ENCODE peak calls at places on chromosome X, in seven cellular contexts. D, U, L, K, A, Z and E are unnamed samples. For H3K9me3, the result is how much of the 10 kb centered on the place peaks cover.

GRCh38 chrX:69493193-69493592 is 10.9 kb upstream of the NALF2 start:
- DNase-seq in D (no peak), U (no peak), L (peak), K (no peak), A (no peak), Z (peak), E (peak)

GRCh38 chrX:13029831-13030771 is 14.3 kb downstream of the FAM9C start:
- DNase-seq in D (no peak), U (no peak), L (no peak), K (no peak), A (no peak), Z (no peak), E (no peak)

GRCh38 chrX:72094894-72095293 is 36.8 kb downstream of the RTL5 start:
- DNase-seq in D (no peak), U (peak), L (peak), K (no peak), A (no peak), Z (peak), E (peak)

GRCh38 chrX:103480526-103480925 is 38.8 kb downstream of the RAB40A start:
- DNase-seq in D (no peak), U (no peak), L (no peak), K (no peak), A (no peak), Z (no peak), E (no peak)

GRCh38 chrX:130974323-130974722 is 71.3 kb upstream of the ENOX2 start:
- DNase-seq in D (no peak), U (no peak), L (no peak), K (no peak), A (no peak), Z (peak), E (no peak)

GRCh38 chrX:28884823-28885222 is 297.6 kb downstream of the IL1RAPL1 start:
- DNase-seq in D (no peak), U (no peak), L (no peak), K (no peak), A (no peak), Z (no peak), E (no peak)

GRCh38 chrX:431492-432132 is 44.9 kb upstream of the PPP2R3B start:
- DNase-seq in D (no peak), U (no peak), L (no peak), K (no peak), A (no peak), Z (no peak), E (no peak)

GRCh38 chrX:118493653-118494297 is 1.8 kb upstream of the DOCK11 start:
- DNase-seq in D (no peak), U (no peak), L (no peak), K (no peak), A (no peak), Z (no peak), E (no peak)

GRCh38 chrX:97639526-97639925 is 755.8 kb downstream of the RPA4 start:
- DNase-seq in D (no peak), U (no peak), L (no peak), K (no peak), A (no peak), Z (no peak), E (no peak)

GRCh38 chrX:101485212-101486064 is at the start of gene ARMCX4:
- DNase-seq in D (peak), U (peak), L (peak), K (peak), A (peak), Z (peak), E (peak)

GRCh38 chrX:24506082-24506481 is 41.0 kb downstream of the PDK3 start:
- DNase-seq in D (no peak), U (no peak), L (no peak), K (no peak), A (no peak), Z (peak), E (no peak)

GRCh38 chrX:130393451-130394074 is 8.1 kb upstream of the GPR119 start:
- DNase-seq in D (no peak), U (no peak), L (peak), K (peak), A (no peak), Z (peak), E (no peak)

GRCh38 chrX:119887721-119888425 is 7.8 kb upstream of the AKAP14 start:
- DNase-seq in D (peak), U (peak), L (peak), K (peak), A (peak), Z (peak), E (peak)

GRCh38 chrX:42748067-42748850 is 29.7 kb downstream of the PPP1R2C start:
- DNase-seq in D (no peak), U (no peak), L (no peak), K (no peak), A (no peak), Z (peak), E (no peak)

GRCh38 chrX:46648660-46649059 is 75.1 kb downstream of the CHST7 start:
- DNase-seq in D (no peak), U (no peak), L (no peak), K (no peak), A (no peak), Z (no peak), E (no peak)

GRCh38 chrX:25853002-25853479 is 285.1 kb upstream of the MAGEB18 start:
- DNase-seq in D (no peak), U (no peak), L (no peak), K (no peak), A (no peak), Z (no peak), E (no peak)

GRCh38 chrX:140733766-140734342 is 24.3 kb downstream of the LINC00632 start:
- DNase-seq in D (no peak), U (no peak), L (peak), K (no peak), A (no peak), Z (peak), E (no peak)

GRCh38 chrX:87636533-87636932 is 118.9 kb downstream of the KLHL4 start:
- DNase-seq in D (peak), U (no peak), L (no peak), K (no peak), A (no peak), Z (no peak), E (no peak)

GRCh38 chrX:13013353-13014110 is 30.9 kb downstream of the FAM9C start:
- DNase-seq in D (no peak), U (no peak), L (no peak), K (no peak), A (no peak), Z (peak), E (no peak)

GRCh38 chrX:13059676-13060499 is 15.5 kb upstream of the FAM9C start:
- DNase-seq in D (no peak), U (no peak), L (no peak), K (no peak), A (no peak), Z (peak), E (no peak)

GRCh38 chrX:97672138-97672537 is 788.4 kb downstream of the RPA4 start:
- DNase-seq in D (no peak), U (no peak), L (no peak), K (no peak), A (no peak), Z (no peak), E (no peak)

GRCh38 chrX:107445146-107445545 is 4.3 kb upstream of the FRMPD3 start:
- DNase-seq in D (no peak), U (no peak), L (peak), K (no peak), A (no peak), Z (no peak), E (no peak)

GRCh38 chrX:80174925-80175574 is 160.5 kb downstream of the TBX22 start:
- DNase-seq in D (no peak), U (no peak), L (peak), K (no peak), A (peak), Z (peak), E (no peak)

GRCh38 chrX:110675866-110676265 is 119.8 kb downstream of the CHRDL1 start:
- DNase-seq in D (no peak), U (no peak), L (no peak), K (no peak), A (no peak), Z (no peak), E (no peak)

GRCh38 chrX:41224606-41225005 is 109.4 kb upstream of the DDX3X start:
- DNase-seq in D (no peak), U (no peak), L (no peak), K (no peak), A (no peak), Z (no peak), E (no peak)

GRCh38 chrX:155997436-155997835 is at the start of gene IL9R:
- DNase-seq in D (no peak), U (no peak), L (no peak), K (no peak), A (no peak), Z (no peak), E (no peak)

GRCh38 chrX:48945517-48946348 is 11.7 kb downstream of the OTUD5 start:
- DNase-seq in D (peak), U (peak), L (peak), K (no peak), A (no peak), Z (peak), E (peak)

GRCh38 chrX:14497184-14497666 is 32.1 kb upstream of the GLRA2 start:
- DNase-seq in D (no peak), U (no peak), L (no peak), K (no peak), A (no peak), Z (peak), E (no peak)

GRCh38 chrX:104318330-104319009 is 63.7 kb upstream of the ESX1 start:
- DNase-seq in D (no peak), U (no peak), L (no peak), K (no peak), A (no peak), Z (peak), E (no peak)

GRCh38 chrX:153379508-153379907 is 21.6 kb downstream of the PNMA6E start:
- DNase-seq in D (peak), U (no peak), L (peak), K (no peak), A (no peak), Z (no peak), E (no peak)

GRCh38 chrX:17635231-17635630 is 102.1 kb upstream of the SCML1 start:
- DNase-seq in D (peak), U (no peak), L (no peak), K (no peak), A (no peak), Z (peak), E (no peak)

GRCh38 chrX:68286076-68286475 is 147.2 kb downstream of the OPHN1 start:
- DNase-seq in D (no peak), U (no peak), L (no peak), K (no peak), A (no peak), Z (no peak), E (no peak)

GRCh38 chrX:23341452-23341851 is 6.8 kb downstream of the PTCHD1 start:
- DNase-seq in D (no peak), U (no peak), L (no peak), K (no peak), A (no peak), Z (no peak), E (no peak)

GRCh38 chrX:142884853-142885252 is 140.9 kb upstream of the SPANXN4 start:
- DNase-seq in D (no peak), U (no peak), L (no peak), K (no peak), A (no peak), Z (no peak), E (no peak)

GRCh38 chrX:149499766-149500165 is 5.3 kb downstream of the IDS start:
- DNase-seq in D (no peak), U (no peak), L (no peak), K (no peak), A (no peak), Z (no peak), E (no peak)

GRCh38 chrX:22272613-22273012 is at the start of gene CBLL2:
- DNase-seq in D (no peak), U (no peak), L (no peak), K (no peak), A (no peak), Z (no peak), E (no peak)

GRCh38 chrX:107752037-107752436 is 23.6 kb downstream of the TSC22D3 start:
- DNase-seq in D (no peak), U (no peak), L (no peak), K (no peak), A (peak), Z (no peak), E (no peak)

GRCh38 chrX:1743105-1743504 is 128.2 kb downstream of the ASMT start:
- DNase-seq in D (no peak), U (no peak), L (no peak), K (no peak), A (no peak), Z (no peak), E (no peak)
- H3K9me3 ChIP-seq in D (under half), U (under half), L (under half), K (under half), A (under half), Z (under half), E (under half)

GRCh38 chrX:40154853-40155616 is 57.3 kb upstream of the BCOR start:
- DNase-seq in D (no peak), U (peak), L (peak), K (no peak), A (peak), Z (peak), E (no peak)

GRCh38 chrX:40152706-40153334 is 55.1 kb upstream of the BCOR start:
- DNase-seq in D (peak), U (peak), L (peak), K (no peak), A (peak), Z (no peak), E (no peak)

GRCh38 chrX:40153335-40154221 is 55.8 kb upstream of the BCOR start:
- DNase-seq in D (peak), U (peak), L (peak), K (no peak), A (peak), Z (peak), E (peak)

GRCh38 chrX:40155617-40156471 is 58.1 kb upstream of the BCOR start:
- DNase-seq in D (no peak), U (no peak), L (no peak), K (no peak), A (no peak), Z (no peak), E (no peak)

DNA sequence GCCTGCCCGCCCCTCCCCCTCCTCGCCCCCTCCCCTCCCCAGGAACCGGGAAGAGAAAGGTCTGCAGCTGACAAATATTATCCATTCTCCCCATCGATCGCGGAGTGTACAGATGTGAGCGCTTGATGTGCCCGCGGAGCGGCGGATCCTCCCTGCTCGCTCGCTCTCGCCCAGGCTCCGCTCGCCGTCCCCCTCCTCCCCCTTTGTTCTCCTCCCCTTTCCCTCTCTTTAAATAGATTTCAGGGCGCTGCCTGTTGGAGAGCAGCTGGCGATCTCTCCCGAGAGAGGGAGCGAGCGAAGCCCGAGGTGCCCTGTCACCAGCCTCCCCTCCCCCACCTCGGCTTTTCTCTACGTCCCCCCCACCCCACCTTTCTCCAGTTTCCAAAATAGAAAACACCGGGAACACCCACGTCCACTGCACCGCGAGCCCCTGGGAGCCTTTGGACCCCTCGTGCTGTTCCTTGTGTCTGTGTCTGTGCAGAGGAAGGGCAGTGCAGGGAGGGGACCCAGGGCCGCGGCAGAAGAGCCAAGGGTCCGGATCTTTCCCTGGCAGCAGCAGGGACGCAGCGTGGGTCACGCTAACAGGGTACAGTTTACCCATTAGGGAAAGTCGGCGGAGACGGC is 56.6 kb upstream of the BCOR start:
- DNase-seq in D (peak), U (no peak), L (peak), K (no peak), A (no peak), Z (peak), E (no peak)
- H3K27ac ChIP-seq in D (no peak), U (peak), L (peak), K (no peak), A (no peak), Z (peak), E (no peak)

GRCh38 chrX:55867708-55868107 is 150.2 kb downstream of the RRAGB start:
- DNase-seq in D (no peak), U (no peak), L (no peak), K (no peak), A (no peak), Z (no peak), E (no peak)
- H3K9me3 ChIP-seq in D (under half), U (under half), L (under half), K (under half), A (under half), Z (under half), E (under half)

DNA sequence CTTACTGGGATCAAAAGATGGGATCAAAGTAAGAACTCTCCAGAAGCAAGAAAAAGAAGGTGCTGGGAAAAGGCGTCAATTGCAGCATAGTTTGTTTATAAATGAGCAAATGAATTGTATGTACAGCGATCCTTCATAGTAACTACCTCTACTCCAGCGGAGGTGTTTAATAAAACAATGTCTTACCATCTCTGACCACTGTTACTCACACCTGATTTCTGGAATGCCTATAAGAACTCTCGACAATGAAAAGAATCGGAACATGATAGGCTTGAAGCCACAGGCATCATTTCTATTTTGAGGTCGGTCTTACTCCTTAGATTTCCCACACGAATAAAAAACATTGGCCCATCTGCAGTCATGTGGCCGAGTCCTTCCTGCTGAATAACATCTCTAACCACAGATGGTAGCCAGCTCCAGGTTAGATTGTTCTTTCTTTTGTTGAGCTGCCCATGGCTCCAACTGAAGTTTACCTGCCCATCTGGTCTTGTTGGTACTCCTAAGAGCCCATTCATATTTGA is 67.6 kb downstream of the CLDN34 start:
- DNase-seq in D (no peak), U (no peak), L (no peak), K (no peak), A (no peak), Z (no peak), E (no peak)
- H3K27ac ChIP-seq in D (no peak), U (no peak), L (no peak), K (no peak), A (no peak), Z (no peak), E (no peak)

DNA sequence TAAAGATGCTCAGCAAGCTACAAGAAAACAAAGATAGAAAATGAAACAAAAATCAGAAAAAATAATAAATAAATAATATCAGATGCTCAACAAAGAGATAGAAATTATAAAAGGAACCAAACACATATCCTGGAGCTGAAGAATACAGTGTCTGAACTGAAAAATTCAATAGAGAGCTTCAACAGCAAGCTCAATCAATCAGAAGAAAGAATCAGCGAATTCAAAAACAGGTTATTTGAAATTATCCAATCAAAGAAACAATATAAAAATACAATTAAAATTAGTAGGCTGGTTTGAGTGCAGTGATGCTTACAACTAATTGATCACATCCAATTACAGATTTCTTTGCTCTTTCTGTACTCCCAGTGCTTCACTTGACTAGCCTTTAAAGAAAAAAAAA is 40.8 kb upstream of the FOXR2 start:
- DNase-seq in D (no peak), U (no peak), L (no peak), K (no peak), A (no peak), Z (no peak), E (no peak)
- H3K9me3 ChIP-seq in D (under half), U (under half), L (under half), K (under half), A (under half), Z (under half), E (under half)

DNA sequence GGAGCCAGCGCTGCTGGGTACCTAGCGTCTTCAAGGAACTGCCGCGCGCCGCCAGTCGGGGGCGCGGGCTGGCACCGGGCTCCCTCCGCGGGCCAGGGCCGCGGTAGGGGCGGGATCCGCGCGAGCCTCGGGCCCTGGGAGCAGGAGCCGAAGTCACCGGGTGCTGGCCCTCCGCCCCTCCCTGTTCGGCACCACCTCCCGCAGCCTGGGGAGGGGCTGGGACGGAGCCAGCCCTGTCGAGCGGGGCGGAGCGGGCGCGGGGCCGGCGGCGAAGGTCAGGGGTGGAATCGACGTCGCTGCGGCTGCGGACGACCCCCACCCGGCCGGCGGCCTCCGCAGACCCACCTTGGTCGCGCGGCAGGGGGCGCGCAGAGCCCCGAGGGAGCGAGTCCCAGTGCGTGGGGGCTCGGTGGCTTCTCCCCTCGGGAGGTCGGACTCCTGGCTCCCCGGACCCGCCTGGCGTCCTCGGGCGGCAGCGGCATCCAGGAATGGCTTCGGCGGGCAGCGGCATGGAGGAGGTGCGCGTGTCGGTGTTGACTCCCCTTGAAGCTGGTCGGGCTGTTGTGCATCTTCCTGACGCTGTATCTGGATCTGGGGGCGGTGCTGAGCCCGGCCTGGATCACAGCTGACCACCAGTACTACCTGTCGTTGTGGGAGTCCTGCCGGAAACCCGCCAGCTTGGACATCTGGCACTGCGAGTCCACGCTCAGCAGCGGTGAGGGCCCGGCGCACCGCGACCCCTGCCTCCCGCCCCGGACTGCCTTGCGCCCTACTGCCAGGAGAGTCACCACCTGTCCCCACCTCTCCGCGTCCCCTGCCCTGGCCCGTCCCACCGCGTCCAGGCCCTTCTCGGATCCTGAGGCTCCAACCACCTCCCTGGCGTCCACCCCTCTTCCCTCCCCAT is 50.5 kb upstream of the FAM47C start:
- DNase-seq in D (peak), U (peak), L (peak), K (no peak), A (peak), Z (peak), E (no peak)
- H3K27ac ChIP-seq in D (no peak), U (no peak), L (no peak), K (no peak), A (no peak), Z (no peak), E (no peak)

DNA sequence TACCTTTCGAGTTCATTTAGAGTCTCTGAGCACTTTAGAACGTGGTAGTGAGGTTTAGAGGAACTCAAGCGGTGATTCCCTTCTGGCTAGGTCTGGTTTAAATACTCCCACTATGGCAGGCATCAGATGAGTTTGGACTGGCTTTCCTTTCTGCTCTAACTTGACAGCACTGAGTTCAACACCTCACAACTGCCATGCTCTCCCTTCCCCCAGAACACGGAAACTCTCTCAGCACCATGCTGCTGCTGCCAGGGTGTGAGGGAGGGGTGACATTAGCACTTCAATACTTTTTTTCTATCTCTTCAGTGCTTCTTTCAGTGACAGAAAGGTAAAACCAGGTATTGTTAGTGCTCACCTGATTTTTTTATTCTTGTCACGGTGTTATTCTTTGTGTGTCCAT is 234.5 kb upstream of the AGTR2 start:
- DNase-seq in D (no peak), U (no peak), L (no peak), K (no peak), A (no peak), Z (no peak), E (no peak)
- H3K9me3 ChIP-seq in D (under half), U (under half), L (under half), K (under half), A (under half), Z (under half), E (under half)